ENCODE peak calls at places on chromosomes 4 and X, in eight cellular contexts. P, T, B, E, V, O, X and D are unnamed samples.

GRCh38 chr4:25727711-25728493 is 72.3 kb downstream of the SLC34A2 start:
- DNase-seq in P (no peak), T (no peak), B (no peak), E (no peak), V (no peak), O (no peak), X (no peak), D (no peak)

GRCh38 chr4:39451423-39452023 is 7.2 kb downstream of the RPL9 start:
- DNase-seq in P (no peak), T (no peak), B (no peak), E (no peak), V (no peak), O (no peak), X (no peak), D (no peak)

GRCh38 chrX:20515841-20516461 is 249.2 kb upstream of the RPS6KA3 start:
- DNase-seq in P (no peak), T (no peak), B (peak), E (no peak), V (peak), O (no peak), X (no peak), D (no peak)

GRCh38 chr4:170978990-170979389 is 834.2 kb upstream of the GALNTL6 start:
- DNase-seq in P (peak), T (no peak), B (no peak), E (no peak), V (no peak), O (no peak), X (peak), D (no peak)

GRCh38 chr4:13476915-13477314 is 7.2 kb downstream of the RAB28 start:
- DNase-seq in P (no peak), T (no peak), B (peak), E (no peak), V (no peak), O (no peak), X (no peak), D (no peak)

GRCh38 chrX:21487832-21488231 is 113.6 kb downstream of the CNKSR2 start:
- DNase-seq in P (no peak), T (no peak), B (peak), E (no peak), V (peak), O (no peak), X (no peak), D (no peak)

GRCh38 chrX:34961662-34962061 is 19.1 kb downstream of the FAM47B start:
- DNase-seq in P (no peak), T (no peak), B (no peak), E (no peak), V (no peak), O (no peak), X (no peak), D (no peak)

GRCh38 chr4:826508-827208 is 729 bp upstream of the CPLX1 start:
- DNase-seq in P (no peak), T (no peak), B (no peak), E (no peak), V (no peak), O (no peak), X (peak), D (no peak)

GRCh38 chrX:130836447-130836846 is 66.6 kb downstream of the ENOX2 start:
- DNase-seq in P (no peak), T (no peak), B (peak), E (no peak), V (no peak), O (no peak), X (peak), D (no peak)

GRCh38 chr4:98506462-98507132 is 151.8 kb downstream of the TSPAN5 start:
- DNase-seq in P (no peak), T (no peak), B (no peak), E (no peak), V (no peak), O (no peak), X (peak), D (no peak)

GRCh38 chr4:48127882-48128394 is 6.1 kb downstream of the TXK start:
- DNase-seq in P (peak), T (peak), B (peak), E (peak), V (peak), O (peak), X (peak), D (peak)

GRCh38 chrX:30795981-30796958 is 92.8 kb downstream of the TAB3 start:
- DNase-seq in P (no peak), T (no peak), B (no peak), E (no peak), V (no peak), O (no peak), X (no peak), D (no peak)

GRCh38 chrX:4225086-4225485 is 511.6 kb upstream of the PRKX start:
- DNase-seq in P (no peak), T (no peak), B (no peak), E (no peak), V (peak), O (no peak), X (no peak), D (no peak)

GRCh38 chr4:155342142-155342541 is 34.6 kb downstream of the MAP9 start:
- DNase-seq in P (no peak), T (no peak), B (peak), E (no peak), V (no peak), O (no peak), X (no peak), D (no peak)

GRCh38 chrX:137151403-137151802 is 117.6 kb upstream of the GPR101 start:
- DNase-seq in P (no peak), T (no peak), B (no peak), E (no peak), V (no peak), O (no peak), X (peak), D (no peak)
- TF ChIP-seq CTCF in P (no peak), T (no peak), B (no peak), E (no peak), V (no peak), O (no peak), X (no peak), D (no peak)

GRCh38 chrX:100477468-100477867 is 67.4 kb upstream of the PCDH19 start:
- DNase-seq in P (no peak), T (no peak), B (no peak), E (no peak), V (no peak), O (no peak), X (no peak), D (no peak)
- TF ChIP-seq CTCF in P (no peak), T (no peak), B (no peak), E (no peak), V (no peak), O (no peak), X (no peak), D (no peak)

DNA sequence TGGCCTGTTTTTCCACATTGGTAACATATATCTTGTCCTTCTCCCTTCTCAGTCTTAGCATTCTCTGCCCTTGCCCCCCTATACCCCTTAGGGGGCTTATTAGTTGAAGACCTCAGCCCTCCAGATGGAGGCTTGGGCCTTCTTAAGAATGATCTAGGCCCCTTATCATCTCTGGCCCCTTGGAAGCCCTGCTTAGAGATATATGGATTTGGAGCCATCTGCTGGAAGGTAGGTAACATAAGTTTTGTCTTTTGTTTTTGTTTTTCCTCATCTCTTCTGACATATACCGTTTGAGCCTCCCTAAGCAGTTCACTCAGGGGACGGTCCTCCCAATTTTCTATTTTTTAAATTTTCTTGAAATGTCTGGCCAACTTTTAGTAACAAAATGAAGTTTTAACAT is 48.3 kb upstream of the NAP1L2 start:
- DNase-seq in P (no peak), T (no peak), B (no peak), E (no peak), V (no peak), O (no peak), X (peak), D (no peak)
- TF ChIP-seq CTCF in P (no peak), T (peak), B (no peak), E (peak), V (peak), O (no peak), X (no peak), D (no peak)

GRCh38 chrX:73400136-73400748 is 46.6 kb upstream of the CDX4 start:
- DNase-seq in P (no peak), T (peak), B (no peak), E (no peak), V (no peak), O (no peak), X (no peak), D (no peak)

GRCh38 chrX:73398185-73398914 is 48.5 kb upstream of the CDX4 start:
- DNase-seq in P (no peak), T (peak), B (no peak), E (no peak), V (no peak), O (no peak), X (no peak), D (no peak)

GRCh38 chrX:73401591-73402266 is 45.1 kb upstream of the CDX4 start:
- DNase-seq in P (no peak), T (no peak), B (no peak), E (no peak), V (no peak), O (no peak), X (peak), D (no peak)
- TF ChIP-seq CTCF in P (no peak), T (no peak), B (no peak), E (no peak), V (no peak), O (no peak), X (no peak), D (no peak)

GRCh38 chr4:136438645-136439044 is 1093.6 kb downstream of the PCDH18 start:
- DNase-seq in P (no peak), T (no peak), B (no peak), E (no peak), V (no peak), O (no peak), X (no peak), D (no peak)

GRCh38 chr4:136442447-136442846 is 1089.8 kb downstream of the PCDH18 start:
- DNase-seq in P (no peak), T (no peak), B (no peak), E (no peak), V (no peak), O (no peak), X (no peak), D (no peak)

GRCh38 chr4:136443006-136443405 is 1089.3 kb downstream of the PCDH18 start:
- DNase-seq in P (no peak), T (no peak), B (no peak), E (no peak), V (no peak), O (no peak), X (no peak), D (no peak)

GRCh38 chr4:136441629-136442282 is 1090.5 kb downstream of the PCDH18 start:
- DNase-seq in P (no peak), T (no peak), B (no peak), E (no peak), V (no peak), O (no peak), X (peak), D (no peak)
- TF ChIP-seq CTCF in P (no peak), T (no peak), B (no peak), E (no peak), V (no peak), O (no peak), X (no peak), D (no peak)

GRCh38 chrX:307261-308111 is 11.1 kb downstream of the GTPBP6 start:
- DNase-seq in P (no peak), T (peak), B (no peak), E (no peak), V (no peak), O (no peak), X (no peak), D (no peak)
- TF ChIP-seq CTCF in P (no peak), T (no peak), B (no peak), E (no peak), V (no peak), O (no peak), X (no peak), D (no peak)

DNA sequence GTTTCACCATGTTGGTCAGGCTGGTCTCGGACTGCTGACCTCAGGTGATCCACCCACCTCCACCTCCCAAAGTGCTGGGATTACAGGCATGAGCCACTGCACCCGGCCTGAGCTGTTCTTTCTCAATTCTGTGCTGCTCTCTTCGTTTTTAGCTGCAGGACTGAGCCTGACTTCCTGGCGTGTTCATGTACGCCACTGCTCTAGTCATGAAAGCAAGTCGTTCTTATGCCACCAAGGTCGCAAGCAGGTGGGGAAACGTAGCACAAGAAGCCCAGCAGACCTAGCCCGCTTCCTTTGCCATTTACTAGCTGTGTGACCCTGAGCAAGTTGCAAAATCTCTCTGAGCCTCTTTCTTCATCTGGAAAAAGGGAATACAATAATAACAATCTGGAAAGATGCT is 43.4 kb downstream of the MED28 start:
- DNase-seq in P (no peak), T (no peak), B (no peak), E (no peak), V (no peak), O (no peak), X (no peak), D (no peak)
- TF ChIP-seq CTCF in P (no peak), T (no peak), B (no peak), E (no peak), V (no peak), O (no peak), X (no peak), D (no peak)